ENCODE peak calls at places on chromosomes 7 and 10, in nine cellular contexts. U is heart right ventricle, D is GM06990, Q is hepatocyte, Z is AG09319, X is WERI-Rb-1, N is psoas muscle, I is B cell, A is cardiac muscle cell. F is an unnamed sample.
A peak's percentile ranks its signal among the peaks of the same experiment; 100 is the strongest.

GRCh38 chr7:96241834-96242233 is 80.1 kb downstream of the SLC25A13 start:
- DNase-seq in U (no peak), D (no peak), Q (no peak), Z (no peak), X (no peak), N (no peak), I (no peak), A (no peak), F (no peak)

GRCh38 chr7:85133560-85133959 is 53.3 kb downstream of the SEMA3D start:
- DNase-seq in U (no peak), D (no peak), Q (no peak), Z (no peak), X (no peak), N (no peak), I (no peak), A (no peak), F (no peak)

GRCh38 chr10:47092822-47093221 is 181.6 kb downstream of the PTPN20 start:
- DNase-seq in U (peak; percentile 65), D (no peak), Q (no peak), Z (no peak), X (no peak), N (no peak), I (no peak), A (no peak), F (no peak)

GRCh38 chr7:114086491-114086905 is 167.7 kb upstream of the PPP1R3A start:
- DNase-seq in U (no peak), D (peak; percentile 35), Q (peak; percentile 47), Z (no peak), X (peak; percentile 42), N (peak; percentile 22), I (peak; percentile 34), A (peak; percentile 30), F (peak; percentile 23)

GRCh38 chr10:10475812-10476211 is 541.9 kb upstream of the CELF2 start:
- DNase-seq in U (no peak), D (no peak), Q (no peak), Z (no peak), X (no peak), N (no peak), I (no peak), A (no peak), F (no peak)

GRCh38 chr10:4243651-4244050 is 458.6 kb upstream of the KLF6 start:
- DNase-seq in U (no peak), D (no peak), Q (peak; percentile 49), Z (peak; percentile 86), X (no peak), N (no peak), I (no peak), A (no peak), F (no peak)

GRCh38 chr10:91758303-91759146 is 39.7 kb upstream of the TNKS2 start:
- DNase-seq in U (no peak), D (peak; percentile 13), Q (peak; percentile 59), Z (peak; percentile 22), X (no peak), N (no peak), I (peak; percentile 58), A (peak; percentile 70), F (no peak)

GRCh38 chr7:31687024-31687423 is at the start of gene PPP1R17:
- DNase-seq in U (peak; percentile 21), D (no peak), Q (peak; percentile 11), Z (no peak), X (no peak), N (no peak), I (no peak), A (peak; percentile 72), F (no peak)

GRCh38 chr10:58152698-58153263 is 114.9 kb downstream of the IPMK start:
- DNase-seq in U (no peak), D (no peak), Q (peak; percentile 62), Z (peak; percentile 10), X (peak; percentile 70), N (no peak), I (peak; percentile 17), A (peak; percentile 55), F (peak; percentile 47)

GRCh38 chr7:55527314-55527713 is 45.0 kb downstream of the VOPP1 start:
- DNase-seq in U (no peak), D (no peak), Q (no peak), Z (no peak), X (no peak), N (no peak), I (no peak), A (no peak), F (no peak)

GRCh38 chr7:140404565-140405080 is 765 bp downstream of the RAB19 start:
- DNase-seq in U (no peak), D (no peak), Q (no peak), Z (peak; percentile 51), X (no peak), N (no peak), I (no peak), A (no peak), F (no peak)

GRCh38 chr10:28722065-28722803 is 44.9 kb downstream of the BAMBI start:
- DNase-seq in U (peak; percentile 43), D (no peak), Q (peak; percentile 57), Z (no peak), X (peak; percentile 9), N (peak; percentile 19), I (no peak), A (peak; percentile 73), F (peak; percentile 21)

GRCh38 chr10:89369142-89370105 is 8.4 kb upstream of the IFIT1B start:
- DNase-seq in U (no peak), D (no peak), Q (peak; percentile 50), Z (no peak), X (no peak), N (no peak), I (peak; percentile 33), A (no peak), F (no peak)
- TF ChIP-seq CTCF in U (no peak), D (peak; percentile 57), Q (peak; percentile 74), Z (peak; percentile 71), X (peak; percentile 17), N (peak; percentile 46), I (peak; percentile 63), A (peak; percentile 68), F (peak; percentile 60)

GRCh38 chr7:6649241-6649961 is 12.3 kb downstream of the ZNF316 start:
- DNase-seq in U (no peak), D (no peak), Q (no peak), Z (no peak), X (no peak), N (no peak), I (no peak), A (no peak), F (no peak)
- TF ChIP-seq CTCF in U (no peak), D (no peak), Q (no peak), Z (no peak), X (no peak), N (no peak), I (no peak), A (no peak), F (no peak)

GRCh38 chr10:77926566-77927342 is at the start of gene DLG5:
- DNase-seq in U (peak; percentile 77), D (peak; percentile 44), Q (peak; percentile 80), Z (no peak), X (peak; percentile 73), N (peak; percentile 78), I (peak; percentile 12), A (peak; percentile 72), F (peak; percentile 43)
- TF ChIP-seq CTCF in U (no peak), D (no peak), Q (no peak), Z (no peak), X (peak; percentile 25), N (no peak), I (no peak), A (no peak), F (peak; percentile 39)

GRCh38 chr7:99447943-99448342 is 9.2 kb downstream of the CPSF4 start:
- DNase-seq in U (no peak), D (no peak), Q (no peak), Z (no peak), X (no peak), N (no peak), I (no peak), A (no peak), F (no peak)
- TF ChIP-seq CTCF in U (no peak), D (no peak), Q (peak; percentile 3), Z (no peak), X (no peak), N (no peak), I (no peak), A (no peak), F (peak; percentile 19)

GRCh38 chr7:3482147-3482921 is 181.3 kb downstream of the SDK1 start:
- DNase-seq in U (no peak), D (no peak), Q (peak; percentile 58), Z (no peak), X (peak; percentile 57), N (no peak), I (peak; percentile 20), A (peak; percentile 51), F (peak; percentile 25)
- TF ChIP-seq CTCF in U (peak; percentile 17), D (peak; percentile 42), Q (peak; percentile 57), Z (peak; percentile 32), X (peak; percentile 79), N (peak; percentile 27), I (peak; percentile 33), A (peak; percentile 59), F (peak; percentile 69)

F was measured in neural crest cell.